ENCODE peak calls at places on chromosomes 3 and 15, in ten cellular contexts. U is suprapubic skin, J is stomach, T is esophagus muscularis mucosa, K is transverse colon, Y is sigmoid colon, V is spleen, Q is HCT116, W is endothelial cell of umbilical vein, X is K562. C is an unnamed sample. For H3K9me3, the result is how much of the 10 kb centered on the place peaks cover.

GRCh38 chr3:42497009-42497731 is 5.3 kb upstream of the VIPR1 start:
- DNase-seq in K (no peak), J (peak), Q (peak), T (no peak), V (peak), Y (peak), U (peak), X (no peak), W (no peak), C (peak)

GRCh38 chr3:105458518-105459215 is 92.0 kb downstream of the ALCAM start:
- DNase-seq in T (no peak), X (no peak), K (no peak), W (no peak), Q (no peak), V (no peak), Y (no peak), J (no peak), U (no peak), C (no peak)

GRCh38 chr3:181726351-181727121 is 14.8 kb downstream of the SOX2 start:
- DNase-seq in T (no peak), X (no peak), J (peak), U (no peak), K (no peak), Q (no peak), V (no peak), W (no peak), Y (no peak), C (no peak)

GRCh38 chr3:95280711-95281352 is 1218.0 kb downstream of the NSUN3 start:
- DNase-seq in T (no peak), X (no peak), Q (no peak), J (no peak), Y (no peak), V (no peak), K (no peak), U (no peak), W (peak), C (no peak)

GRCh38 chr3:114510201-114510600 is 216.4 kb downstream of the TIGIT start:
- DNase-seq in T (no peak), J (no peak), Q (no peak), Y (no peak), U (no peak), X (no peak), W (no peak), K (no peak), V (no peak), C (no peak)

GRCh38 chr15:39538936-39539335 is 41.9 kb upstream of the THBS1 start:
- DNase-seq in X (no peak), T (peak), Y (no peak), U (no peak), V (no peak), Q (no peak), K (no peak), J (no peak), W (peak), C (no peak)

GRCh38 chr3:4812509-4812908 is 166.7 kb upstream of the BHLHE40 start:
- DNase-seq in K (no peak), U (no peak), W (no peak), V (no peak), T (no peak), J (no peak), Q (no peak), X (no peak), Y (no peak), C (no peak)

GRCh38 chr3:87549208-87549607 is 272.8 kb upstream of the POU1F1 start:
- DNase-seq in U (no peak), J (no peak), Y (no peak), T (no peak), V (no peak), X (no peak), Q (no peak), K (no peak), W (no peak), C (no peak)

GRCh38 chr15:55695432-55695831 is 47.5 kb downstream of the PRTG start:
- DNase-seq in W (no peak), Y (no peak), Q (no peak), X (no peak), J (no peak), K (no peak), V (no peak), T (no peak), U (no peak), C (no peak)

GRCh38 chr15:68576253-68577236 is 2.2 kb upstream of the CORO2B start:
- DNase-seq in J (no peak), V (no peak), Y (no peak), K (no peak), X (no peak), W (no peak), Q (no peak), T (no peak), U (no peak), C (no peak)

GRCh38 chr15:44536298-44536961 is 517 bp upstream of the EIF3J start:
- DNase-seq in Q (peak), K (peak), U (peak), J (peak), V (peak), Y (no peak), X (peak), T (peak), W (peak), C (no peak)

GRCh38 chr3:48614044-48614443 is 4.6 kb upstream of the UQCRC1 start:
- DNase-seq in Y (no peak), W (peak), V (no peak), J (no peak), T (no peak), U (no peak), Q (no peak), X (no peak), K (no peak), C (no peak)

GRCh38 chr3:36944012-36944640 is 728 bp downstream of the TRANK1 start:
- DNase-seq in V (peak), W (peak), K (peak), X (no peak), J (peak), T (no peak), Y (peak), Q (no peak), U (peak), C (no peak)

GRCh38 chr3:4824948-4825325 is 154.3 kb upstream of the BHLHE40 start:
- DNase-seq in Q (peak), J (no peak), W (no peak), Y (no peak), K (no peak), T (no peak), X (peak), V (no peak), U (no peak), C (no peak)

GRCh38 chr3:112304611-112305010 is 10.6 kb upstream of the SLC9C1 start:
- DNase-seq in Y (no peak), J (no peak), T (no peak), V (no peak), W (no peak), Q (no peak), K (no peak), U (no peak), X (no peak), C (no peak)

GRCh38 chr15:72585659-72586058 is 68.8 kb upstream of the GOLGA6B start:
- DNase-seq in X (no peak), Y (no peak), W (peak), J (no peak), V (no peak), U (no peak), T (no peak), K (no peak), Q (no peak), C (no peak)

GRCh38 chr3:127081001-127081720 is 98.2 kb downstream of the PLXNA1 start:
- DNase-seq in U (no peak), Y (peak), V (peak), Q (no peak), K (no peak), W (no peak), J (no peak), X (no peak), T (no peak), C (no peak)

GRCh38 chr3:48411606-48412374 is 18.1 kb downstream of the PLXNB1 start:
- DNase-seq in Y (peak), K (no peak), U (peak), Q (no peak), W (no peak), V (peak), T (no peak), X (no peak), J (no peak), C (no peak)

GRCh38 chr3:168839692-168840091 is 744.0 kb upstream of the GOLIM4 start:
- DNase-seq in V (no peak), Y (no peak), Q (no peak), X (no peak), U (no peak), J (no peak), W (no peak), T (no peak), K (no peak), C (no peak)

GRCh38 chr3:45425237-45425933 is 37.0 kb downstream of the LARS2 start:
- DNase-seq in X (no peak), Q (no peak), W (peak), V (no peak), J (no peak), U (no peak), T (no peak), Y (no peak), K (no peak), C (no peak)

GRCh38 chr3:120198305-120198878 is 86.6 kb downstream of the GPR156 start:
- DNase-seq in X (no peak), Q (peak), W (peak), K (no peak), T (no peak), Y (no peak), J (no peak), U (no peak), V (no peak), C (no peak)

GRCh38 chr3:80043226-80043625 is 275.4 kb upstream of the ROBO1 start:
- DNase-seq in J (no peak), T (no peak), X (no peak), V (no peak), Q (no peak), W (no peak), K (no peak), Y (no peak), U (no peak), C (no peak)

GRCh38 chr3:48695113-48695753 is 9.5 kb upstream of the NCKIPSD start:
- DNase-seq in U (peak), V (peak), Y (peak), T (no peak), J (peak), X (no peak), W (peak), Q (no peak), K (peak), C (no peak)

GRCh38 chr3:103295974-103296570 is 861.3 kb downstream of the ZPLD1 start:
- DNase-seq in V (no peak), Y (no peak), K (no peak), X (no peak), Q (peak), U (no peak), T (no peak), W (no peak), J (no peak), C (no peak)

GRCh38 chr3:50245831-50246516 is 10.0 kb downstream of the GNAI2 start:
- DNase-seq in J (peak), X (peak), T (peak), V (peak), K (peak), W (peak), Q (no peak), Y (peak), U (peak), C (no peak)

GRCh38 chr3:118842147-118842863 is 192.3 kb downstream of the IGSF11 start:
- DNase-seq in X (no peak), K (no peak), V (no peak), Y (no peak), T (peak), W (no peak), J (no peak), U (no peak), Q (peak), C (no peak)

GRCh38 chr3:123546133-123546755 is 38.6 kb downstream of the HACD2 start:
- DNase-seq in K (no peak), T (no peak), U (no peak), X (no peak), Y (no peak), W (no peak), V (no peak), J (no peak), Q (no peak), C (peak)

GRCh38 chr15:79170256-79170664 is 79.7 kb upstream of the RASGRF1 start:
- DNase-seq in V (no peak), J (no peak), X (peak), Q (no peak), Y (no peak), W (no peak), K (no peak), U (no peak), T (no peak), C (no peak)

GRCh38 chr15:51144021-51144532 is 49.4 kb upstream of the TNFAIP8L3 start:
- DNase-seq in W (peak), Y (no peak), Q (peak), T (no peak), X (peak), U (no peak), K (no peak), J (no peak), V (no peak), C (no peak)

GRCh38 chr3:143288944-143289343 is 169.4 kb downstream of the CHST2 start:
- DNase-seq in U (no peak), V (no peak), X (no peak), J (no peak), Y (no peak), Q (no peak), K (no peak), W (no peak), T (no peak), C (no peak)

GRCh38 chr3:196632033-196632751 is 7.3 kb upstream of the NRROS start:
- DNase-seq in V (peak), W (peak), J (peak), Q (peak), T (no peak), Y (peak), U (peak), K (peak), X (peak), C (peak)

GRCh38 chr15:35630570-35630969 is 84.6 kb upstream of the DPH6 start:
- DNase-seq in T (no peak), U (no peak), W (no peak), V (no peak), Y (no peak), K (no peak), J (no peak), X (no peak), Q (no peak), C (no peak)

DNA sequence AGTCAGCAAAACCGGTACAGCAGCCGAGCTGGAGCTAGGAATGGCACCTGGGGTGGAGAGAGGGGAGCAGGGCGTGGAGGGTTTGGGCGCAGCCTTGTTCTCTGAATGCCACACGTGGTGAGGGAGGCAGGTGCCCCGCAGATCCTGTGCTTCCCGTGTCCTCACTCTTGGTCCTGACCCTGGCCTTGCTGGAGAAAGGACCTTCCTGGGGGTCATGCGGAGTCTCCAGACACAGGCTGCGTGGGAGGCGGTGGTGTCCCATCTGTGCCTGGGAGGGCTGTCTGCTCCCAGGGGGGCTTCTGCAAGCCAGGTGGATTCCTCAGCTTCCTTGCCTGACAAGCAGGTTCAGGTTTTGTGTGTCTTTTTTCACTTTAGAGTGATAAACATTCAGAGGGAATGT is 244.7 kb upstream of the LYSMD4 start:
- DNase-seq in T (no peak), U (no peak), K (no peak), Q (no peak), J (no peak), Y (no peak), W (no peak), X (no peak), V (no peak), C (no peak)
- H3K9me3 ChIP-seq in T (under half), U (under half), K (under half), Q (under half), J (under half), Y (under half), W (under half), X (under half), V (under half), C (under half)

DNA sequence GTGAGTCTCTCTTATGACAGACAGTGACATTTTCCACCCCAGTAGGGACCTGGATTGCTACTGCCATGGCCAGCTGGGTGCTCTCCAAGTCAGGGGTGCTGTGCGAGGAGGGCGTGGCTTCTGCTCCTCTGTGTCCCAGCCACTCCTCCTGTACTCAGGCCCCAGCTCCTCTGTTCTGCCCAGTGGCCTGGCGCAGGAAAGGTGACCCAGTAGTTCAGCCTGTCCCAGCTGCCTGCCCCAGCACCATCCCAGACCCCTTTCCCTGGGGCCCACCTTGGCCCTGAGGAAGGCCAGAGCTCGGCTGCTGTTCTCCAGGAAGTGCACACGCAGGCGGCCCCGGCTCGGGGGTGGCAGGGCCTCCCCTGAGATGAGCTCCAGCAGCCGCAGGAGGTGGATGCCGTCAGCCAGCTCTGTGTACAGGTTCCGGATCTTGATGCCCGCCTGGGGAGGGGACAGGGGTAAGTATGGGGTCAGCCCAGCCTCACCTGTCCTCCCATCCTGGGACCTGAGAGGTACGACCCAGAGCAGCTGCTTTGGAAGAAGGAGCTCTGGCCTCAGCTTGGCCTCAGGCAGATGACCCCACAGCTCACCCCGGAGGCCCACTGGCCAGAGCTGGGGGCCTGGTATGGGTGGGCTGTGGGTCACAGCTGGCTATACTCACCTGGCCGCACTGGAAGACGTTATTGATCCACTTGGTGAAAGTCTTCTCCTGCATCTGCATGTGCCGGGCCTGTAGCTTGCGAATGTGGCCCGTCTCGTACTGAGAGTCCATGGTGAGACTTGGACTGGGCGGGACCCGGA is 1.0 kb downstream of the SPTBN5 start:
- DNase-seq in U (peak), T (no peak), Y (no peak), J (peak), Q (no peak), V (no peak), W (no peak), X (no peak), K (peak), C (no peak)
- TF ChIP-seq POLR2AphosphoS5 in U (no peak), T (no peak), Y (no peak), J (no peak), Q (no peak), V (peak), W (no peak), X (no peak), K (no peak), C (no peak)

DNA sequence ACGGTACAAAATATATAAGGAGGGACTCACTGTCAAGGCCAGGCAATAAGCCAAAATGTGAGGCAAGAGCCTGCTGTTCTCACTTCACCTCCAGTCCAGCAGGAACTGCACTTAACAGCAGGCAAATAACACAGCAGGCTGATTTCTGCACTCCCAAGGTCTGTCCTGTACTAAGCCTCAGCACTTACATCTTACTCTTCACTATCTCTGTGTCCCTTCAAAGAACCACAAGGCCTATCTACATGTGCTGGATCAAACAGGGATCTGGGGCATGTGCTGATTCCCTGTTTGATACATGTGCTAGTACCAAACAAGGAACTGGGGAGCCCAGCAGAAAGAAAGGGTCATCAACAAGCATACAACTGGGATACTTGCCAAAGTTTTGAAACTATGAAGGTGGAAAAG is 22.2 kb downstream of the UACA start:
- DNase-seq in W (peak), Q (peak), Y (peak), X (no peak), J (peak), V (no peak), K (peak), U (no peak), T (no peak), C (no peak)
- H3K4me3 ChIP-seq in W (no peak), Q (peak), Y (no peak), X (no peak), J (no peak), V (no peak), K (no peak), U (no peak), T (no peak), C (no peak)

DNA sequence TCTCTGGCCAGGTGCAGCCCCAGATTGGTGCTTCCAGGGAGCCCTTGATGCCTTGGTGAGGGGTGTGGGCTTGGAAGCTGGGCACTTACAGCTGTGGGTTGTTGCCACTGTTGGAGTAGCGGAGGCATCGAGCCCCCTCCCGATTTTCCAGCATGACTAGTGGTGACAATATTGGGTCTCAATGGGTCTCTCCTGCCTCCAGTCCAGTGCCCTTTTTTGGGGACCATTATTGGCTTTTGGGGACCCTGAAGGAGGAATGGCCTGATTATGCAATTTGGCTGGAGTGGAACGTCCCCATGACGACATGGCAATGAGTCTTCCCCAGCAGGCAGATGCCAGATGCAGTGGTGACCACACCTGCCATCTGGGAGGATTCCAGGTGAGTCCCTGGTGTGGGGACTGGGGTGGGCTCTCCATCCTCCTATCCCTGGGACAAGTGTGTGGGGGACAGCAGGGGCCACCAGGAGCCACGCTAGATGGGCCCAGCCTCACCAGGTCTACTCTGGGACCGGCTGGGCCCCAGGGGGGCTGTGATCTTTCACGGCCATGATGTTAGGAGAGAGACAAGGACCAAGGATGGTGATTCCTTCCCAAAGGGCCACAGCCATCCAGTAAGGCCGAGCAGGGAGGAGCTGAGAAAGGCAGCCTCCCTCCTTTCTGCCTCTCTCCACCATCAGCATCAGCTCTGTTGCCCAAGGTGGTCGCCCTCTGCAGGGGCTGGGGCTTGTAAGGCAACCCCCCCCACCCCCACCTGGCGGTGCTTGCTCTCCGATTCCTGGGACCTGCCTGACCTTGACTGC is 196.8 kb downstream of the GOLGA6L6 start:
- DNase-seq in Y (peak), X (peak), W (no peak), K (no peak), U (peak), T (peak), J (no peak), Q (no peak), V (peak), C (no peak)
- H3K9me3 ChIP-seq in Y (under half), X (under half), W (half or more), K (under half), U (under half), T (under half), J (under half), Q (half or more), V (under half), C (under half)

C was measured in SK-N-MC.